ENCODE peak calls at places on chromosomes 1 and 21, in nine cellular contexts. Z is ovary, P is BE2C, T is GM12865, X is PC-9, D is adrenal gland, F is cardiac muscle cell, G is tibial artery, J is H9. U is an unnamed sample.

GRCh38 chr1:178538192-178538916 is 25.4 kb downstream of the TEX35 start:
- DNase-seq in Z (no peak), P (no peak), T (no peak), X (no peak), D (no peak), F (no peak), G (peak), J (no peak), U (no peak)

GRCh38 chr1:197859024-197859423 is 43.4 kb upstream of the C1orf53 start:
- DNase-seq in Z (no peak), P (no peak), T (no peak), X (no peak), D (no peak), F (no peak), G (no peak), J (no peak), U (peak)

GRCh38 chr1:198201956-198202784 is 45.4 kb downstream of the NEK7 start:
- DNase-seq in Z (no peak), P (no peak), T (peak), X (no peak), D (no peak), F (no peak), G (no peak), J (no peak), U (no peak)

GRCh38 chr1:172344444-172344843 is 76.0 kb upstream of the C1orf105 start:
- DNase-seq in Z (no peak), P (no peak), T (no peak), X (no peak), D (no peak), F (no peak), G (no peak), J (no peak), U (no peak)

GRCh38 chr1:161736332-161736969 is 13.1 kb upstream of the DUSP12 start:
- DNase-seq in Z (no peak), P (no peak), T (peak), X (no peak), D (no peak), F (no peak), G (no peak), J (no peak), U (no peak)

GRCh38 chr1:242690849-242691602 is 166.5 kb upstream of the PLD5 start:
- DNase-seq in Z (peak), P (no peak), T (no peak), X (no peak), D (no peak), F (no peak), G (no peak), J (no peak), U (no peak)

GRCh38 chr1:163060343-163061007 is 8.7 kb upstream of the RGS4 start:
- DNase-seq in Z (no peak), P (no peak), T (no peak), X (no peak), D (no peak), F (no peak), G (no peak), J (no peak), U (no peak)

GRCh38 chr21:37463083-37463780 is 96.7 kb downstream of the DYRK1A start:
- DNase-seq in Z (no peak), P (no peak), T (peak), X (no peak), D (no peak), F (no peak), G (no peak), J (no peak), U (no peak)

GRCh38 chr1:225746361-225747179 is 31.1 kb upstream of the SRP9 start:
- DNase-seq in Z (peak), P (peak), T (no peak), X (peak), D (peak), F (no peak), G (peak), J (peak), U (peak)

GRCh38 chr1:22203335-22203734 is 60.4 kb upstream of the WNT4 start:
- DNase-seq in Z (no peak), P (no peak), T (no peak), X (no peak), D (no peak), F (no peak), G (no peak), J (no peak), U (no peak)

GRCh38 chr1:109167114-109167513 is 46.6 kb upstream of the SARS1 start:
- DNase-seq in Z (no peak), P (no peak), T (peak), X (no peak), D (no peak), F (no peak), G (no peak), J (no peak), U (no peak)

GRCh38 chr1:198937231-198938031 is 298.6 kb downstream of the PTPRC start:
- DNase-seq in Z (no peak), P (peak), T (peak), X (peak), D (peak), F (peak), G (no peak), J (no peak), U (no peak)

GRCh38 chr1:51936531-51936930 is 54.0 kb downstream of the RAB3B start:
- DNase-seq in Z (no peak), P (no peak), T (no peak), X (peak), D (no peak), F (no peak), G (no peak), J (no peak), U (no peak)
- TF ChIP-seq CTCF in Z (no peak), P (no peak), T (no peak), X (no peak), D (no peak), F (peak), G (no peak), J (no peak), U (no peak)

GRCh38 chr21:35730325-35730724 is 330.0 kb downstream of the SETD4 start:
- DNase-seq in Z (no peak), P (no peak), T (no peak), X (no peak), D (no peak), F (no peak), G (no peak), J (peak), U (no peak)
- TF ChIP-seq CTCF in Z (no peak), P (no peak), T (no peak), X (no peak), D (no peak), F (no peak), G (no peak), J (peak), U (no peak)

GRCh38 chr1:38127432-38127831 is 80.8 kb upstream of the POU3F1 start:
- DNase-seq in Z (no peak), P (no peak), T (no peak), X (no peak), D (no peak), F (no peak), G (no peak), J (no peak), U (no peak)
- TF ChIP-seq CTCF in Z (no peak), P (no peak), T (no peak), X (no peak), D (no peak), F (no peak), G (no peak), J (no peak), U (no peak)

DNA sequence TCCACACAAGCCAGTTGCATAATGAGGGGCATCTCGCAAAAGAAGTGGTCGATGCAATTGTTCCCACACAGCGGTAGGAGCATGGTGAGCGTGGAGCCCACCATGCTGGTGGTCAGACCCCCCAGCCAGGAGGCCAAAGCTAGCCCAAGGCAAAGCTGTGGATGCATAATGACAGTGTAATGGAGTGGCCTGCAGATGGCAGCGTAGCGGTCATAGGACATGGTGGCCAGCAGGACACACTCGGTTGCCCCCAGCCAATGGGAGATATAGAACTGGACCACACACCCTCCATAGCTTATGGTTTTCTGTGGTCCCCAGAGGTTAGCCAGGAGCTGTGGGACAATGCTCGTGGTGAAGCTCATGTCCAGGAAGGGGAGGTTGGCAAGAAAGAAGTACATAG is 4.3 kb downstream of the OR2C3 start:
- DNase-seq in Z (no peak), P (no peak), T (no peak), X (no peak), D (no peak), F (no peak), G (no peak), J (no peak), U (no peak)
- TF ChIP-seq CTCF in Z (no peak), P (peak), T (no peak), X (no peak), D (no peak), F (no peak), G (no peak), J (peak), U (no peak)

GRCh38 chr1:14804626-14805025 is 206.1 kb downstream of the KAZN start:
- DNase-seq in Z (no peak), P (no peak), T (no peak), X (peak), D (no peak), F (no peak), G (no peak), J (peak), U (no peak)
- TF ChIP-seq CTCF in Z (no peak), P (no peak), T (peak), X (no peak), D (no peak), F (peak), G (no peak), J (peak), U (no peak)

GRCh38 chr1:89087241-89087640 is 22.2 kb upstream of the GBP1 start:
- DNase-seq in Z (no peak), P (no peak), T (no peak), X (no peak), D (no peak), F (peak), G (no peak), J (no peak), U (no peak)

GRCh38 chr1:89088597-89088996 is 23.6 kb upstream of the GBP1 start:
- DNase-seq in Z (no peak), P (no peak), T (no peak), X (no peak), D (no peak), F (no peak), G (no peak), J (no peak), U (peak)

GRCh38 chr1:89081005-89081404 is 16.0 kb upstream of the GBP1 start:
- DNase-seq in Z (no peak), P (no peak), T (peak), X (no peak), D (no peak), F (no peak), G (no peak), J (no peak), U (no peak)

GRCh38 chr1:89089962-89090361 is 25.0 kb upstream of the GBP1 start:
- DNase-seq in Z (no peak), P (no peak), T (no peak), X (no peak), D (no peak), F (no peak), G (no peak), J (no peak), U (no peak)

DNA sequence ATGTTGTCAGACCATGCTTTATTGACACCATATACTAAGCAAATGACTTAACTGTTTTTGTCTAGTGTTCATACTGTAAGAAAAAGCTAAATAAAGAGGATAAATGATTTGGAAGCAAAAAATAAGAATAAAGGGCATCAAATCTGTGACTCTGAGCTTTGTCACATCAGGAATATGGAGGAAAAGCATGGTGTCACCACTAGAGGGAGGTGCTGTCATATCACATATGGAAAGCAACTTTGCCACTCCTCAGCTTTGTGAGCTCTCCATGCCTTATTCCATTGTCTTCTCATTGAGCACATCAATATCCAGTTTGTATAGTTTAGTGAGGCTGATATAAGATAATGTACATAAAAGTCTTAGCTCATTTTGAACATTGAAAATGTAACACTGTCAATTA is 20.8 kb upstream of the GBP1 start:
- DNase-seq in Z (no peak), P (peak), T (peak), X (no peak), D (peak), F (peak), G (no peak), J (no peak), U (no peak)
- TF ChIP-seq CTCF in Z (peak), P (peak), T (peak), X (peak), D (peak), F (peak), G (no peak), J (no peak), U (peak)

GRCh38 chr1:230215049-230215448 is 148.0 kb downstream of the GALNT2 start:
- DNase-seq in Z (peak), P (peak), T (no peak), X (no peak), D (peak), F (peak), G (peak), J (peak), U (no peak)
- TF ChIP-seq CTCF in Z (peak), P (peak), T (no peak), X (no peak), D (peak), F (peak), G (peak), J (peak), U (peak)

GRCh38 chr1:45583264-45583665 is 576 bp upstream of the NASP start:
- DNase-seq in Z (peak), P (peak), T (peak), X (peak), D (peak), F (peak), G (peak), J (peak), U (peak)

GRCh38 chr1:45585496-45586075 is 1.7 kb downstream of the NASP start:
- DNase-seq in Z (no peak), P (no peak), T (peak), X (no peak), D (no peak), F (no peak), G (no peak), J (no peak), U (no peak)

GRCh38 chr1:45585110-45585426 is 1.2 kb downstream of the NASP start:
- DNase-seq in Z (no peak), P (no peak), T (no peak), X (no peak), D (no peak), F (no peak), G (no peak), J (no peak), U (no peak)

GRCh38 chr1:45583666-45584350 is at the start of gene NASP:
- DNase-seq in Z (peak), P (peak), T (peak), X (peak), D (peak), F (peak), G (peak), J (peak), U (peak)

DNA sequence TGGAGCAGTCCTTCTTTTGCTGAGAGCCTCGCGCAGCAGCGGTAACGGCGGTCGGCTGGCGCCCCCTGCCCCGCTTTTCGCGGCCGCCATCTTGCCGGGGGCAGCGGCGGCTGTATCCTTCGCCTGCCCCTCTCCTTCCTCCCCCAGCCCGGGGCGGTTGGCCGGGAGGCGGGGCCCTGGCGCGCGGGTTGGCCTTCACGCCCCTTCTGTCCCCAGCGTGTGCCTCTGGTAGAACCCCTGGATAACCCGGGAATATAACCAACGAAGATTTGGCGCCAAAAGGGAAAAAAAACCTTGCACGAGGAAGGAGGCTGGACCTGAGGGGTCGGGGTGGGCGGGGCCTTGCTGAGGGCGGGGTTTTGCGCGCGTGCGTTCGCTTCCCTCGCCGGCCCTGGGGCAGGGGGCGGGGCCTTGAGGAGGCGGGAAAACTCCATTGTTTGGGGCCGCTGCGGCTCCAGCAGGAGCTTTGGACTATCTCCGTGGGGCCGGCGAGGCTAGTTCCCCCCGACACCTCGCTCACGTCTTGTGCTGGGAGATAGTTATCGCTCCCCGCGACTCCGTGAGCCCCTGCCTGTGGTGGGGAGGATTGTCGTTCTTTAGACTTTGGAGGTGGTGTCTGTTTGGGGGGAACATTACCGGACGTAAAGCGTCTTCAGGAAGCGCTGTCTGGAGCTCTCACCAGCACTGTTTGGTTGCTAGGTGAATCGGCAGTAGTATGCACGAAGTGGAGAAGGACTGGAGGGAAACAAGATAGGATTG is 689 bp downstream of the NASP start:
- DNase-seq in Z (peak), P (peak), T (peak), X (peak), D (peak), F (peak), G (peak), J (peak), U (peak)
- TF ChIP-seq CTCF in Z (peak), P (no peak), T (no peak), X (no peak), D (no peak), F (peak), G (no peak), J (peak), U (no peak)

GRCh38 chr1:26536081-26536480 is 6.5 kb downstream of the RPS6KA1 start:
- DNase-seq in Z (no peak), P (no peak), T (no peak), X (no peak), D (no peak), F (no peak), G (no peak), J (no peak), U (no peak)

GRCh38 chr1:26538480-26539412 is 9.2 kb downstream of the RPS6KA1 start:
- DNase-seq in Z (no peak), P (peak), T (peak), X (peak), D (peak), F (peak), G (no peak), J (peak), U (no peak)

GRCh38 chr1:26539722-26540121 is 10.2 kb downstream of the RPS6KA1 start:
- DNase-seq in Z (no peak), P (no peak), T (no peak), X (no peak), D (no peak), F (no peak), G (no peak), J (peak), U (no peak)

GRCh38 chr1:26536521-26536920 is 7.0 kb downstream of the RPS6KA1 start:
- DNase-seq in Z (no peak), P (no peak), T (no peak), X (no peak), D (no peak), F (no peak), G (no peak), J (peak), U (no peak)

GRCh38 chr1:26537951-26538352 is 8.4 kb downstream of the RPS6KA1 start:
- DNase-seq in Z (no peak), P (no peak), T (peak), X (peak), D (no peak), F (no peak), G (no peak), J (peak), U (no peak)
- TF ChIP-seq CTCF in Z (no peak), P (no peak), T (peak), X (no peak), D (no peak), F (peak), G (no peak), J (peak), U (no peak)